ENCODE peak calls at places on chromosomes 2 and 18, in four cellular contexts. L is K562, A is GM12878, D is HepG2. K is an unnamed sample.

GRCh38 chr2:150062416-150062815 is 425.1 kb downstream of the RND3 start:
- DNase-seq in L (no peak), D (no peak), A (no peak), K (no peak)

GRCh38 chr2:151289972-151290335 is 486 bp upstream of the NMI start:
- DNase-seq in D (no peak), A (no peak), L (peak), K (no peak)

GRCh38 chr2:176817061-176817565 is 395.5 kb upstream of the HNRNPA3 start:
- DNase-seq in D (no peak), L (no peak), A (no peak), K (no peak)

GRCh38 chr2:227000123-227000522 is 163.9 kb downstream of the COL4A4 start:
- DNase-seq in D (no peak), L (no peak), A (no peak), K (no peak)

GRCh38 chr2:120826260-120826648 is 90.6 kb downstream of the GLI2 start:
- DNase-seq in L (no peak), D (no peak), A (no peak), K (no peak)

GRCh38 chr2:211144078-211144477 is 587.7 kb downstream of the CPS1 start:
- DNase-seq in D (no peak), A (no peak), L (no peak), K (no peak)

GRCh38 chr2:26629751-26630150 is 11.4 kb downstream of the CIB4 start:
- DNase-seq in A (no peak), L (no peak), D (no peak), K (no peak)

GRCh38 chr18:51803029-51803428 is 537.0 kb upstream of the DCC start:
- DNase-seq in A (no peak), D (no peak), L (no peak), K (no peak)

GRCh38 chr18:35592298-35592697 is 10.8 kb downstream of the GALNT1 start:
- DNase-seq in L (no peak), D (no peak), A (peak), K (no peak)

GRCh38 chr2:119724656-119725485 is 34.9 kb upstream of the PTPN4 start:
- DNase-seq in A (no peak), L (no peak), D (no peak), K (no peak)

GRCh38 chr2:24816884-24817283 is 23.7 kb downstream of the CENPO start:
- DNase-seq in D (no peak), A (no peak), L (peak), K (no peak)

GRCh38 chr18:3665780-3666525 is 216.0 kb downstream of the TGIF1 start:
- DNase-seq in A (peak), L (peak), D (peak), K (peak)

GRCh38 chr18:9731380-9731779 is 23.3 kb downstream of the RAB31 start:
- DNase-seq in L (no peak), A (no peak), D (no peak), K (no peak)

GRCh38 chr2:95043300-95043786 is 17.8 kb downstream of the MAL start:
- DNase-seq in A (peak), L (no peak), D (no peak), K (no peak)

GRCh38 chr2:9789371-9789770 is 53.9 kb upstream of the TAF1B start:
- DNase-seq in D (no peak), L (no peak), A (no peak), K (no peak)

GRCh38 chr2:221283896-221284295 is 288.2 kb downstream of the EPHA4 start:
- DNase-seq in A (no peak), L (no peak), D (no peak), K (no peak)

GRCh38 chr2:59413751-59414570 is 1139.5 kb downstream of the BCL11A start:
- DNase-seq in D (no peak), L (no peak), A (no peak), K (no peak)

GRCh38 chr2:191749181-191749540 is 71.2 kb downstream of the NABP1 start:
- DNase-seq in L (no peak), D (no peak), A (no peak), K (no peak)

GRCh38 chr2:239932881-239933735 is 92.0 kb downstream of the NDUFA10 start:
- DNase-seq in L (no peak), A (no peak), D (no peak), K (peak)

GRCh38 chr2:122749347-122749850 is 993.9 kb downstream of the TSN start:
- DNase-seq in A (no peak), L (no peak), D (no peak), K (no peak)

GRCh38 chr2:161250864-161251436 is 57.3 kb upstream of the PSMD14 start:
- DNase-seq in A (no peak), D (peak), L (peak), K (no peak)

GRCh38 chr2:230614913-230615332 is 97.7 kb upstream of the CAB39 start:
- DNase-seq in L (no peak), D (no peak), A (peak), K (no peak)

GRCh38 chr2:234393352-234393751 is 103.5 kb downstream of the ARL4C start:
- DNase-seq in A (no peak), L (no peak), D (no peak), K (no peak)

GRCh38 chr18:59008302-59008974 is 131.2 kb upstream of the SEC11C start:
- DNase-seq in A (no peak), L (no peak), D (no peak), K (no peak)

GRCh38 chr2:12787891-12788783 is 71.4 kb downstream of the TRIB2 start:
- DNase-seq in L (no peak), D (no peak), A (no peak), K (no peak)

GRCh38 chr18:70373062-70373519 is 84.2 kb downstream of the SOCS6 start:
- DNase-seq in L (no peak), A (no peak), D (peak), K (no peak)

GRCh38 chr2:237277151-237277550 is 136.8 kb downstream of the COL6A3 start:
- DNase-seq in A (no peak), D (no peak), L (no peak), K (no peak)

GRCh38 chr2:7016884-7017283 is 99.7 kb downstream of the RNF144A start:
- DNase-seq in L (no peak), A (no peak), D (no peak), K (no peak)

GRCh38 chr2:134845028-134845427 is 6.6 kb downstream of the ACMSD start:
- DNase-seq in L (no peak), D (no peak), A (no peak), K (no peak)

GRCh38 chr2:25954199-25954752 is 28.0 kb downstream of the KIF3C start:
- DNase-seq in L (no peak), A (no peak), D (peak), K (peak)

GRCh38 chr18:70380915-70381896 is 92.4 kb downstream of the SOCS6 start:
- DNase-seq in A (no peak), D (peak), L (peak), K (peak)

GRCh38 chr2:21037671-21038108 is 6.2 kb downstream of the APOB start:
- DNase-seq in D (no peak), A (no peak), L (no peak), K (no peak)

DNA sequence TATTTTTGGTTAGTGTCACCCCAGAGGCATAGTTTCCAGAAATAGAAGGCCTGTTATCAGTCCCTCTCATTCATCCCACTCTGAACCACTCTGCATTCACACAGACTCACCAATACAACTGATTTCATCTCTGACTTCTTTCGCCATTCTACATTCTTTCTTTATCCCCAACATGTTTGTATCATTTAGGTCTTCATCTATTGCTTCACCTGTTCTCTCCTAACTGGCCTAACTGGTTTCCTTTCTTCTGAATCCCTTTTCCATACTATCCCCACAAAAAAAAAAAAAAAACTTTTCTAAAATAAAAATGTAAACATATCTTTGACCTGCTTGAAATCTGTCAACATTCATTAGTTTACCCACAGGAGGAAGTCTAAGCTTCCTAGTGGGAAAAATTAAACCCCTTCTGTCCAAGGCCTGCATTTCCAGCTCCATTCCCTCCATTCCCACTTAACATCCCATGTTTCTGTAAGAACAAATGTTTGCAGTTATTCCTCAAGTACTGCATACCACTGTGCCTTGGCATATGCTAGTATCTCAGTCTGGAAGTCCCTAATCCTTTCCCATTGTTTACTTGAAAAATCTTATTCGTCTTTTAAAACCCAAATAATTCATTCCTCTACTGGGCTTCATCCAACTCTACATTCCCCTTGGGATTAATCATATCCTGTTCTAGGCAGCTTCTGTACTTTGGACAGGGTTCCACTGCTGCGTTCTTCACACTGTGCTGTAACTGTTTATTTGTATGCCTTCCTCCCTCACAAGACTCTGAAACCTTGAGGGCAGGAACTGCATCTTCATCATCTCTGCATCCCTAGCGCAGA is 68.5 kb downstream of the FIGN start:
- DNase-seq in D (peak), L (no peak), A (no peak), K (no peak)
- TF ChIP-seq TCF7 in D (no peak), L (no peak), A (no peak), K (no peak)

DNA sequence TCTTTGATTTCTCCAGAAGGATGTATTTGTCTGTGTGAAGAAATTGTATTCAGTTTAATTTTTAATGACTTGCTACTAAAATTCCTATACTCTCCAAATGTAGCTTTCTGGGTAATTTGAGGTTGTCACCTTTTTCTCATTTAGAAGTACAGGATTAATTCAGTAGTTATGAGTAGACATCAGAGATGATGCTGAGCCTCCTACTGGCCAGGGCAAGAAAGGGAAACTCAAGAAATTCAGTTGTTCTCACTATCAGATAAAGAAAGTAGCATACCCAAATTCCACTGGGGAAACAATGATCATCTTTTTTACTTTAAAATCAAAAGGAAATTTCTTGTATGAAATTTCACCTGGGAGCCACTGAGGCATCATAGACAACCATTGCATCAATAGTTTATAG is 199.4 kb downstream of the SATB2 start:
- DNase-seq in L (no peak), A (no peak), D (no peak), K (no peak)
- TF ChIP-seq TCF7 in L (no peak), A (no peak), D (no peak), K (no peak)

GRCh38 chr2:45132551-45132950 is 123.3 kb upstream of the SIX2 start:
- DNase-seq in L (no peak), A (peak), D (no peak), K (no peak)

GRCh38 chr2:45128580-45128997 is 119.3 kb upstream of the SIX2 start:
- DNase-seq in L (no peak), A (no peak), D (no peak), K (no peak)

GRCh38 chr2:45130758-45131157 is 121.5 kb upstream of the SIX2 start:
- DNase-seq in A (no peak), L (no peak), D (no peak), K (no peak)

GRCh38 chr2:45134014-45134413 is 124.8 kb upstream of the SIX2 start:
- DNase-seq in D (no peak), A (no peak), L (no peak), K (no peak)

GRCh38 chr2:45131587-45131986 is 122.3 kb upstream of the SIX2 start:
- DNase-seq in A (no peak), L (no peak), D (no peak), K (no peak)
- TF ChIP-seq TCF7 in A (no peak), L (no peak), D (no peak), K (no peak)

GRCh38 chr2:63652063-63652985 is 63.6 kb downstream of the MDH1 start:
- DNase-seq in D (no peak), L (no peak), A (no peak), K (no peak)
- TF ChIP-seq TCF7 in D (no peak), L (no peak), A (no peak), K (no peak)

GRCh38 chr2:219120082-219120481 is 40.5 kb downstream of the NHEJ1 start:
- DNase-seq in L (no peak), A (no peak), D (no peak), K (no peak)

GRCh38 chr2:219124379-219125110 is 36.1 kb downstream of the NHEJ1 start:
- DNase-seq in D (no peak), L (peak), A (no peak), K (no peak)

GRCh38 chr2:219123356-219124143 is 37.1 kb downstream of the NHEJ1 start:
- DNase-seq in A (no peak), L (no peak), D (no peak), K (no peak)

GRCh38 chr2:219119422-219120043 is 41.1 kb downstream of the NHEJ1 start:
- DNase-seq in L (peak), D (peak), A (peak), K (peak)

DNA sequence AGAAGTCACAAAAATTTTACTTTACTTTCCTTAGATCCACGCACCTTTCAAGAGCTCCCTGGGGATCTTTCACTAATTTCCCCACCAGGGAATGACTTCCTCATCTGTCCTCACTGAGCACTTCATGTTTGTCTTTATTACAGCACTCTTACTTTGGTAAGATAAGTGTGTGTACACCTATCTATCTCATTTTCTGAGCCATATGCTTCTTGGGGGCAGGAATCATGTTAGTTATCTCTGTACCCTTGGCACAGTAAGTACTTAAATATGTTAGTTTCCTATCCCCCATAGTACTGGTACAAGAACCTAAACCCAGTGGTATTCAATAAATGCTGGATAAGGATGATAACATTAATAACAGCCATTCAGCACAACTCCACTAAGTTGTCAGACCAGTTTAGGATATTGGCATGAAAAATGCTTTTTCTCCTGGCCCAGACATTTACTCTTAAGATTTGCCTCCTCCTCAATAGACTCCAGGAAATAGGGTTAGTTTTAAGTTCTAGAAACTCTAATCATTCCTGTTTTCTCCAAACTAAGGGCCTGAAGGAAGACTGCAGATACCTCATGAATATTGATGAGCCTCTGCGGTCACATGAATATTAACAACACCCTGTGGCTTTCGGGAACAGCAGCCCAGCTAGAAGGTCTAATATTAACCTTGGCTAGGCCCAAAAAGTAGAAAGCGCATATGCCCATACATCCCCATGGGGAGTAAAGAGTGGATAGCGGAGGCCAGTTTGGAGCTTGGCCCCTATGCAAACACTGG is 38.2 kb downstream of the NHEJ1 start:
- DNase-seq in L (no peak), A (no peak), D (no peak), K (no peak)
- TF ChIP-seq TCF7 in L (no peak), A (no peak), D (no peak), K (no peak)

GRCh38 chr18:74849316-74849715 is 251.6 kb downstream of the ZNF407 start:
- DNase-seq in L (no peak), A (no peak), D (no peak), K (no peak)
- TF ChIP-seq TCF7 in L (no peak), A (no peak), D (no peak), K (no peak)